ENCODE peak calls at places on chromosomes 4 and X, in seven cellular contexts. O, T, C, V, E, Z and U are unnamed samples.

GRCh38 chrX:119885554-119886428 is 9.9 kb upstream of the AKAP14 start:
- DNase-seq in O (no peak), T (peak), C (peak), V (no peak), E (peak), Z (no peak), U (no peak)

GRCh38 chr4:125773502-125773901 is 458.7 kb downstream of the FAT4 start:
- DNase-seq in O (no peak), T (no peak), C (no peak), V (no peak), E (no peak), Z (no peak), U (no peak)

GRCh38 chr4:978957-979701 is 5.8 kb upstream of the DGKQ start:
- DNase-seq in O (no peak), T (peak), C (peak), V (no peak), E (peak), Z (peak), U (no peak)

GRCh38 chrX:20315140-20315539 is 48.4 kb upstream of the RPS6KA3 start:
- DNase-seq in O (no peak), T (no peak), C (no peak), V (no peak), E (no peak), Z (no peak), U (no peak)

GRCh38 chr4:23855912-23856605 is 33.8 kb downstream of the PPARGC1A start:
- DNase-seq in O (no peak), T (peak), C (peak), V (no peak), E (no peak), Z (no peak), U (no peak)

GRCh38 chr4:69156913-69157312 is 57.6 kb downstream of the UGT2B11 start:
- DNase-seq in O (peak), T (no peak), C (peak), V (no peak), E (peak), Z (peak), U (no peak)

GRCh38 chr4:144343143-144343755 is 202.7 kb upstream of the GYPA start:
- DNase-seq in O (no peak), T (no peak), C (no peak), V (no peak), E (no peak), Z (no peak), U (no peak)

GRCh38 chr4:147407261-147408045 is 73.4 kb upstream of the EDNRA start:
- DNase-seq in O (peak), T (no peak), C (peak), V (peak), E (peak), Z (no peak), U (no peak)

GRCh38 chr4:168978001-168978700 is 31.9 kb downstream of the CBR4 start:
- DNase-seq in O (no peak), T (peak), C (peak), V (no peak), E (peak), Z (peak), U (no peak)

GRCh38 chrX:42128587-42128986 is 205.2 kb upstream of the CASK start:
- DNase-seq in O (no peak), T (no peak), C (no peak), V (no peak), E (no peak), Z (no peak), U (no peak)

GRCh38 chrX:151384807-151385206 is 12.2 kb upstream of the VMA21 start:
- DNase-seq in O (no peak), T (no peak), C (no peak), V (no peak), E (no peak), Z (no peak), U (no peak)

GRCh38 chr4:90695411-90695810 is 568.2 kb downstream of the CCSER1 start:
- DNase-seq in O (no peak), T (no peak), C (no peak), V (no peak), E (no peak), Z (no peak), U (no peak)

GRCh38 chrX:40094041-40094899 is 3.5 kb downstream of the BCOR start:
- DNase-seq in O (peak), T (peak), C (peak), V (no peak), E (peak), Z (peak), U (no peak)

GRCh38 chrX:46758163-46758955 is 559 bp downstream of the SLC9A7 start:
- DNase-seq in O (peak), T (peak), C (peak), V (no peak), E (no peak), Z (peak), U (peak)

GRCh38 chr4:188714488-188714887 is 575.2 kb downstream of the TRIML1 start:
- DNase-seq in O (no peak), T (peak), C (no peak), V (no peak), E (no peak), Z (no peak), U (no peak)

GRCh38 chrX:65035451-65035779 is 59.2 kb upstream of the ZC4H2 start:
- DNase-seq in O (no peak), T (peak), C (no peak), V (peak), E (no peak), Z (peak), U (no peak)

GRCh38 chr4:123821861-123822260 is 425.3 kb downstream of the SPRY1 start:
- DNase-seq in O (no peak), T (peak), C (peak), V (no peak), E (peak), Z (peak), U (no peak)

GRCh38 chrX:53186363-53186762 is 38.6 kb downstream of the KDM5C start:
- DNase-seq in O (no peak), T (peak), C (no peak), V (no peak), E (no peak), Z (peak), U (no peak)

GRCh38 chrX:72498782-72499181 is 73.9 kb downstream of the HDAC8 start:
- DNase-seq in O (no peak), T (no peak), C (no peak), V (no peak), E (peak), Z (no peak), U (no peak)
- H2BK5ac ChIP-seq in O (no peak), T (no peak), C (no peak), V (no peak), E (no peak), Z (no peak), U (no peak)

GRCh38 chr4:76238236-76238635 is 13.3 kb upstream of the FAM47E start:
- DNase-seq in O (no peak), T (no peak), C (no peak), V (no peak), E (no peak), Z (no peak), U (no peak)
- H3K27ac ChIP-seq in O (no peak), T (no peak), C (no peak), V (no peak), E (no peak), Z (no peak), U (no peak)

GRCh38 chr4:21641696-21642095 is 306.9 kb downstream of the KCNIP4 start:
- DNase-seq in O (no peak), T (no peak), C (no peak), V (no peak), E (no peak), Z (no peak), U (no peak)
- H2BK120ac ChIP-seq in O (no peak), T (no peak), C (no peak), V (no peak), E (no peak), Z (no peak), U (no peak)

GRCh38 chr4:181601118-181601517 is 642.1 kb upstream of the TENM3 start:
- DNase-seq in O (no peak), T (no peak), C (peak), V (no peak), E (peak), Z (peak), U (no peak)

GRCh38 chr4:181604546-181604945 is 638.7 kb upstream of the TENM3 start:
- DNase-seq in O (no peak), T (no peak), C (no peak), V (no peak), E (no peak), Z (peak), U (no peak)
- H2BK5ac ChIP-seq in O (no peak), T (no peak), C (no peak), V (no peak), E (no peak), Z (no peak), U (no peak)

DNA sequence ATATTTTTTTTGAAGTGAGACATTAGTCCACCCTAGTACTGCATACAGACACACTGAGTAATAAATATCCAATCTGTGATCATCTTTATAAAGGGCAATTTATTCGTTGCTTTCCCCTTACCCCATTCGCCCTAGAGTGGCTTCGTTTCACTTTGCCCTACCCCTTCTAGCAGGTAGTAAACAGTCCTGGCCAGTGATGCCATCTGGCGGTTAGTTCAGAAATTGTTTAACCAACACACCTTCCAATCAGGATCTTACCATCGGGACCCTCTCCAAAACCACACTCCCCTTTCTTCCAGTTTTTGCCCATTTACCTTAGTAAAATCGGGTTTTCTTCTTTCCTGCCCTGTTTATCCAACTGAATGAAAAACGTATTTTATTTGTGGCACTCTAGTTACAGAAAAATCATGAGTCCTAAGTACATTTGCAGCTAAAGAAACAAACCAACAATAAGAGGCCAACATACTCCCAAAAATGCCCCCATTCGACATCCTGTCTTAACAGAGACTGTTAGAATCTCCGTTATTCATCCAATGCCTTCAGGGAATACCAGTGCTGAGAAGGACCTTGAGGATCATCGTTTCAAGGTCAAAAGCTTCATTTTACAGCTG is 2.2 kb downstream of the PPA2 start:
- DNase-seq in O (peak), T (peak), C (peak), V (peak), E (peak), Z (peak), U (peak)
- H3K27ac ChIP-seq in O (no peak), T (no peak), C (no peak), V (no peak), E (no peak), Z (no peak), U (no peak)

GRCh38 chr4:6461301-6462165 is 10.9 kb downstream of the PPP2R2C start:
- DNase-seq in O (peak), T (peak), C (no peak), V (no peak), E (peak), Z (no peak), U (no peak)

GRCh38 chr4:6460876-6461275 is 11.5 kb downstream of the PPP2R2C start:
- DNase-seq in O (peak), T (no peak), C (no peak), V (no peak), E (no peak), Z (no peak), U (no peak)

GRCh38 chr4:6453688-6453990 is 18.8 kb downstream of the PPP2R2C start:
- DNase-seq in O (no peak), T (no peak), C (no peak), V (no peak), E (no peak), Z (no peak), U (no peak)

GRCh38 chr4:6454112-6454910 is 18.1 kb downstream of the PPP2R2C start:
- DNase-seq in O (no peak), T (no peak), C (no peak), V (no peak), E (no peak), Z (no peak), U (no peak)

GRCh38 chr4:6458528-6458927 is 13.9 kb downstream of the PPP2R2C start:
- DNase-seq in O (no peak), T (no peak), C (no peak), V (no peak), E (no peak), Z (no peak), U (no peak)
- H2BK120ac ChIP-seq in O (no peak), T (no peak), C (no peak), V (no peak), E (no peak), Z (no peak), U (no peak)